ENCODE peak calls at places on chromosomes 3 and 15, in nine cellular contexts. U is dorsolateral prefrontal cortex, P is fibroblast of lung, G is endothelial cell of umbilical vein, H is mammary epithelial cell, C is psoas muscle, J is kidney, L is astrocyte, N is suprapubic skin. E is an unnamed sample.

GRCh38 chr3:170470063-170471006 is 51.7 kb downstream of the CLDN11 start:
- DNase-seq in U (no peak), P (peak; percentile 76), G (no peak), H (no peak), C (no peak), J (no peak), L (peak; percentile 67), N (no peak), E (no peak)

GRCh38 chr3:48686538-48687219 is 964 bp upstream of the NCKIPSD start:
- DNase-seq in U (no peak), P (no peak), G (no peak), H (no peak), C (no peak), J (no peak), L (no peak), N (no peak), E (no peak)

GRCh38 chr3:172097585-172097984 is 58.2 kb downstream of the FNDC3B start:
- DNase-seq in U (no peak), P (no peak), G (no peak), H (no peak), C (no peak), J (no peak), L (no peak), N (no peak), E (no peak)

GRCh38 chr15:84879088-84879780 is 5.2 kb upstream of the SLC28A1 start:
- DNase-seq in U (no peak), P (no peak), G (no peak), H (no peak), C (no peak), J (no peak), L (no peak), N (no peak), E (no peak)

GRCh38 chr15:30870681-30871080 is 33.0 kb upstream of the FAN1 start:
- DNase-seq in U (no peak), P (no peak), G (no peak), H (peak; percentile 9), C (no peak), J (no peak), L (no peak), N (no peak), E (no peak)

GRCh38 chr3:61627768-61628185 is 66.4 kb downstream of the PTPRG start:
- DNase-seq in U (no peak), P (peak; percentile 91), G (peak; percentile 30), H (peak; percentile 36), C (no peak), J (no peak), L (peak; percentile 88), N (no peak), E (peak; percentile 24)

GRCh38 chr3:183503738-183504137 is 51.8 kb downstream of the KLHL6 start:
- DNase-seq in U (no peak), P (no peak), G (no peak), H (no peak), C (no peak), J (no peak), L (no peak), N (no peak), E (no peak)

GRCh38 chr3:185720326-185720725 is 104.5 kb downstream of the IGF2BP2 start:
- DNase-seq in U (no peak), P (no peak), G (no peak), H (no peak), C (no peak), J (no peak), L (no peak), N (no peak), E (no peak)

GRCh38 chr3:123642182-123642956 is 57.5 kb upstream of the HACD2 start:
- DNase-seq in U (no peak), P (peak; percentile 90), G (peak; percentile 90), H (peak; percentile 77), C (peak; percentile 53), J (peak; percentile 86), L (peak; percentile 84), N (no peak), E (peak; percentile 42)

GRCh38 chr3:188205992-188206416 is 52.0 kb downstream of the LPP start:
- DNase-seq in U (no peak), P (no peak), G (no peak), H (no peak), C (no peak), J (no peak), L (no peak), N (no peak), E (no peak)

GRCh38 chr15:38647683-38648082 is 83.1 kb upstream of the RASGRP1 start:
- DNase-seq in U (no peak), P (peak; percentile 7), G (peak; percentile 11), H (peak; percentile 56), C (no peak), J (no peak), L (peak; percentile 4), N (no peak), E (no peak)

GRCh38 chr3:170724599-170724998 is 138.7 kb upstream of the SLC7A14 start:
- DNase-seq in U (no peak), P (peak; percentile 94), G (no peak), H (peak; percentile 50), C (peak; percentile 45), J (no peak), L (peak; percentile 92), N (peak; percentile 72), E (peak; percentile 53)

GRCh38 chr3:70064194-70064787 is 64.8 kb downstream of the SAMMSON start:
- DNase-seq in U (no peak), P (peak; percentile 16), G (peak; percentile 71), H (peak; percentile 3), C (no peak), J (no peak), L (no peak), N (no peak), E (no peak)

GRCh38 chr3:42369304-42369703 is 41.1 kb downstream of the LYZL4 start:
- DNase-seq in U (peak; percentile 56), P (no peak), G (no peak), H (no peak), C (no peak), J (no peak), L (no peak), N (no peak), E (no peak)

GRCh38 chr3:187227658-187228258 is 30.5 kb downstream of the RTP1 start:
- DNase-seq in U (no peak), P (peak; percentile 87), G (no peak), H (peak; percentile 40), C (no peak), J (no peak), L (peak; percentile 81), N (no peak), E (no peak)

GRCh38 chr15:38084289-38084688 is 149.8 kb downstream of the TMCO5A start:
- DNase-seq in U (no peak), P (peak; percentile 77), G (peak; percentile 75), H (peak; percentile 68), C (no peak), J (no peak), L (peak; percentile 66), N (no peak), E (no peak)

GRCh38 chr3:14680115-14680514 is 5.2 kb downstream of the C3orf20 start:
- DNase-seq in U (no peak), P (no peak), G (no peak), H (no peak), C (no peak), J (no peak), L (no peak), N (no peak), E (no peak)

GRCh38 chr3:49296781-49297420 is 19.9 kb upstream of the C3orf62 start:
- DNase-seq in U (no peak), P (no peak), G (no peak), H (peak; percentile 82), C (peak; percentile 24), J (no peak), L (no peak), N (no peak), E (peak; percentile 33)

GRCh38 chr3:105828703-105829102 is 40.1 kb downstream of the CBLB start:
- DNase-seq in U (no peak), P (no peak), G (no peak), H (no peak), C (no peak), J (no peak), L (no peak), N (no peak), E (no peak)

GRCh38 chr15:66720206-66721010 is 18.4 kb downstream of the SMAD6 start:
- DNase-seq in U (no peak), P (peak; percentile 84), G (peak; percentile 56), H (peak; percentile 66), C (peak; percentile 35), J (peak; percentile 88), L (peak; percentile 71), N (no peak), E (no peak)

GRCh38 chr3:133870822-133871221 is 24.9 kb downstream of the RAB6B start:
- DNase-seq in U (peak; percentile 24), P (no peak), G (no peak), H (no peak), C (no peak), J (peak; percentile 38), L (no peak), N (no peak), E (no peak)
- H3K27ac ChIP-seq in U (peak overlapping the region; percentile 32), P (no peak overlapping the region), G (no peak overlapping the region), H (no peak overlapping the region), C (no peak overlapping the region), J (no peak overlapping the region), L (no peak overlapping the region), N (no peak overlapping the region), E (no peak overlapping the region)

GRCh38 chr15:36878745-36879262 is 221.5 kb downstream of the MEIS2 start:
- DNase-seq in U (no peak), P (no peak), G (no peak), H (no peak), C (no peak), J (no peak), L (no peak), N (no peak), E (no peak)
- H3K4me3 ChIP-seq in U (no peak overlapping the region), P (no peak overlapping the region), G (no peak overlapping the region), H (no peak overlapping the region), C (no peak overlapping the region), J (no peak overlapping the region), L (no peak overlapping the region), N (no peak overlapping the region), E (no peak overlapping the region)

DNA sequence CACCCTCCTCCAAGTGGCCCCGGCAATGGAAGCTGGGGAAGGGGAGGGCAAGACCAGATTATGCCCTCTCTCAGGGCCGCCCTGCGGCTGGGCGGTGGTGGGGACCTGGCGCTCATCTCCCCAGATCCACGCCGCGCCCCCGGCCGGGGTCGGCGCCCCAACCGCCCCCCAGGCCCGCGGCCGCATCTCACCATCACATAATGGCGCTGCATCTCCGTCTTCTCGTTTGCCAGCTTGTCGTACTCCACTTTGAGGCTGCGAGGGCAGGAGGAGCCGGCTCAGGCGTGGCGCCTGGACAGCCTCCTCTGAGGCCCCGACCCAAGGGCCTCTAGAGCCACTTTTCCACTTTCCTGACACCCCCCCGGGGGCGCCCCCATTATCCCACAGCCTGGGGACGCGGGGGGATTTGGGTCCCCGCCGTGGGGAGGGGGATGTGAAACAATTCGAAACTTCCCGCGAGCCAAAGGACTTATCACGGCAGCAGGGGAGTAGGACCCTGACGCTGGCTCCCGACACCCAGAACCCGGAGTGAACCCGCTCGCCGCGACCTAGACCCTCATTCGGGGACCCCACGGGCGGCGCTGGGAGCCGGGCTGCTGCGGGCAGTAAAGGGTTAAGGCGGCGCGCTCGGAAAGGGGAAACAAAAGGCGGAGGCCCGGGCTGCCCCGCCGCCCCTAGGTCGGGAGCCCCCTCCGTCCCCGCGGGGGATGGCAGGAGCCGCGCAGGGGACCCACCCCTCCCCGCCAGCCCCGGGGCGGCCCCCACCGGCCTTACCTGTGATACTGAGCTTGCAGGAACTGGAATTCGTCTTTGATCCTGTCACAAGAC is 2.1 kb downstream of the TLE3 start:
- DNase-seq in U (no peak), P (no peak), G (peak; percentile 27), H (peak; percentile 16), C (peak; percentile 58), J (peak; percentile 89), L (no peak), N (peak; percentile 75), E (no peak)
- TF ChIP-seq CTCF in U (no peak), P (no peak), G (no peak), H (no peak), C (no peak), J (no peak), L (no peak), N (no peak), E (no peak)

GRCh38 chr3:126401611-126402160 is 7.0 kb downstream of the CFAP100 start:
- DNase-seq in U (no peak), P (no peak), G (no peak), H (no peak), C (no peak), J (no peak), L (no peak), N (no peak), E (no peak)
- H3K27ac ChIP-seq in U (no peak overlapping the region), P (no peak overlapping the region), G (no peak overlapping the region), H (no peak overlapping the region), C (no peak overlapping the region), J (no peak overlapping the region), L (no peak overlapping the region), N (no peak overlapping the region), E (no peak overlapping the region)

E was measured in tibial nerve.